ENCODE peak calls at places on chromosomes 5 and 9, in five cellular contexts. M is CD8-positive, alpha-beta T cell; A is left ventricle myocardium inferior; S is cardiac muscle cell; T is bronchial epithelial cell. G is an unnamed sample.

GRCh38 chr5:135825373-135826220 is 8.9 kb upstream of the SLC25A48 start:
- DNase-seq in S (no peak), A (no peak), M (no peak), T (no peak), G (no peak)

GRCh38 chr9:135255033-135255842 is 167.8 kb downstream of the OLFM1 start:
- DNase-seq in M (no peak), T (no peak), S (no peak), A (no peak), G (no peak)

GRCh38 chr9:124045076-124045829 is 33.7 kb downstream of the LHX2 start:
- DNase-seq in S (peak), T (no peak), M (no peak), A (peak), G (peak)

GRCh38 chr5:143749581-143750204 is 62.3 kb upstream of the HMHB1 start:
- DNase-seq in A (no peak), M (no peak), T (no peak), S (no peak), G (no peak)

GRCh38 chr9:119924736-119925135 is 555.5 kb upstream of the BRINP1 start:
- DNase-seq in A (no peak), S (no peak), T (no peak), M (no peak), G (no peak)

GRCh38 chr5:89399553-89399952 is 516.6 kb upstream of the MEF2C start:
- DNase-seq in A (no peak), S (peak), T (peak), M (no peak), G (peak)

GRCh38 chr9:96868709-96869108 is 14.4 kb upstream of the ZNF782 start:
- DNase-seq in S (no peak), T (peak), A (no peak), M (no peak), G (no peak)

GRCh38 chr5:170632266-170632984 is 128.6 kb downstream of the KCNIP1 start:
- DNase-seq in M (no peak), A (no peak), S (no peak), T (no peak), G (no peak)

GRCh38 chr5:135565691-135566421 is 12.9 kb downstream of the CXCL14 start:
- DNase-seq in M (peak), S (peak), A (peak), T (peak), G (peak)

GRCh38 chr5:638501-639252 is 26.5 kb downstream of the CEP72 start:
- DNase-seq in S (no peak), M (no peak), T (no peak), A (no peak), G (no peak)

GRCh38 chr5:95843733-95844223 is 21.3 kb upstream of the GLRX start:
- DNase-seq in S (peak), A (no peak), M (no peak), T (no peak), G (peak)

GRCh38 chr5:138082033-138082432 is 1.8 kb upstream of the WNT8A start:
- DNase-seq in T (no peak), S (no peak), A (no peak), M (no peak), G (no peak)
- TF ChIP-seq CTCF in T (no peak), S (no peak), A (no peak), M (no peak), G (no peak)

DNA sequence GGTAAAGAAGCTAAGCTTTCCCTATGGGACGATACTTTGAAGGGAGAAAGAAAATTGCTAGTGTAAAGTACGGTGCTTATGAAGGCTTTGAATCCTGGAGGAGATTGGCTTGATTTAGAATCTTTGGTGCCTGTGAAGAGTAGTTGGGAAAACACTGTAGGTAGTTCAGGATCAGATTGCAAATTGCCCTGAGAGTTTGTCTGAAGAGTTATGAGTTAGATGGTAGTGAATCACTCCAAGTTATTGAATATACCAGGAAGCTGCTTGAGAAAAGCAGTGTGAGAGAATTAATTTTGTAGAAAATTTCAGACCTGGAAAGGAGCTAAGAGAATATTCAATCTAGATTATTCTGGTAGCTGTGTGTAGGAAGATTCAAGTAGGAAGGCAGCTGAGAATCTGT is 11.5 kb downstream of the MAN2A1 start:
- DNase-seq in S (no peak), T (peak), M (no peak), A (no peak), G (no peak)
- H3K4me3 ChIP-seq in S (no peak), T (no peak), M (no peak), A (no peak), G (no peak)

GRCh38 chr5:138963763-138964371 is 88.7 kb upstream of the LRRTM2 start:
- DNase-seq in T (no peak), A (no peak), S (no peak), M (no peak), G (no peak)
- TF ChIP-seq CTCF in T (no peak), A (no peak), S (no peak), M (no peak), G (no peak)

DNA sequence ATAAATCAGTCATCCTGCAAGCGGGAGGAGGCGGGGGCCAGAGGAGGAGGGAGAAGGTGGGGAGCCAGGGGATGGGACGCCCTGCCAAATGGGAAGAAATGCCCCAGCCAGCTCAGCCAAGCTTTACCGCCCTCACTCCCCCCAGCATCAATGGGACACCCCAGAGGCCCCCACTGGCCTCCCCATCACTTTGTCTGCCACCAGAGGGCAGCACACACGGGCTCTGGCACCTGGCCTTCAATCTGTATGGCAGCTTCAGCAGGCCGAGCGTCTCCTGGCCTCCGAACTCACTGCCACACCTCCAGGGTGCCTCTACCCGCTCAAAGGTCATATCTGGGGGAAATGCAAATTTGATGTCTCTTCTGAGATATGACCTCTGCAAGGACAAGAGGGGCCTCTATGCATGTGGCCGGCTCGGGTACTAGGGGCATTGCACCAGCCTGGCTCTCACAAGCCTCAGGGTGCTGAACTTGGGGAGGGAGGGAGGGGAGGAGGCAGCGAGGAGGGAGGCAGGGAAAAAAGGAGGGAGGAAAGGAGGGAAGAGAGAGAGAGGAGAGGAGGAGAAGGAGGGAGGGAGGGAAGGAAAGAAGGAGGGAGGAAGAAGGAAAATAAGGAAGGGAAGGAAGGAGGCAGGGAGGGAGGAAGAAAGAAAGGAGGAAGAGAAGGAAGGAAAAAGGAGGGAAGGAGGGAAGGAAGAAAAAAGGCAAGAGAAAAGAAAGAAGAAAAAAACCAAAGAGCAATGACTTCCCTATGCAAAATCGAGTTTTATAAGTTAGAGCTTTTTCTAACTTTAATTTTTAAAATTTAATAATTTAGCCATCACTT is 656 bp upstream of the GFI1B start:
- DNase-seq in T (peak), M (peak), S (peak), A (peak), G (peak)
- H3K4me3 ChIP-seq in T (no peak), M (no peak), S (no peak), A (no peak), G (no peak)

DNA sequence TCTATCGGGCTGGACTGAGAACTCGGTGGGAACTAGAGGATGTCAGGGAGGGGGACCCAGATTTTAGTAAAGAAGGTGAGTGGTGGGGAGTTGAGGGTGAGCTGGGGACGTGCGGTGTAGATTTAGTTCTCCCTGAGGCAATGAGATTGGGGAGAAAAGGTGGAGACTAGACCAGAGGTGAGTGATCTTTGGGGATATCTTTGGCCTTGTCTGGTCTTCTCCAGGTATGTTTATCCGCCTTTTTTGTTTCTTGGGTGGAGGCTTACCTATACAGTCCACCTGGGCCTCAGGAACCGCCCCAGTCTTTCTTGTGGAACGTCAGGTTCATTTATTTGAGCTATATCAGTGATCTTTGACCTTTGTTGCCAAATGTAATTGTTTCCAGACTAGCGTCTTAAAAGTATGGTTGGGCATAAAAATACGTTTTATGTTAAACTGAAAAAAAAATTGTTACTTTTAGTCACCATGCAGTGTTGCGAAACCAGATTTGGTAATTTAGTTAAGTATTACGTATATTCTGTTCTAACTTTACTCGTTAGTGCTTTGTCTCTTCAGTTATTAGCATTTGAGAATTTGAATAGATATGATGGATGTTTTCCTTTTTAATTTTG is 790 bp downstream of the UBAP1 start:
- DNase-seq in A (no peak), S (peak), T (peak), M (no peak), G (peak)
- TF ChIP-seq CTCF in A (no peak), S (no peak), T (no peak), M (no peak), G (no peak)

GRCh38 chr5:56813302-56813701 is 2.0 kb upstream of the MAP3K1 start:
- DNase-seq in S (no peak), T (no peak), A (no peak), M (no peak), G (no peak)
- H3K4me3 ChIP-seq in S (no peak), T (no peak), A (no peak), M (no peak), G (no peak)

G was measured in fibroblast of pulmonary artery.